ENCODE peak calls at places on chromosomes 5 and 9, in nine cellular contexts. T is fibroblast of mammary gland, E is BE2C, L is astrocyte of the spinal cord, Z is GM06990, O is heart left ventricle, I is fibroblast of pulmonary artery, N is nephron progenitor cell, Q is glutamatergic neuron. R is an unnamed sample.

GRCh38 chr9:23380821-23381220 is 445.2 kb downstream of the ELAVL2 start:
- DNase-seq in T (no peak), E (no peak), L (no peak), Z (no peak), O (no peak), I (no peak), N (no peak), Q (no peak), R (no peak)

GRCh38 chr5:59380350-59380951 is 513.1 kb downstream of the PDE4D start:
- DNase-seq in T (peak), E (no peak), L (peak), Z (peak), O (no peak), I (peak), N (no peak), Q (no peak), R (peak)

GRCh38 chr9:98747476-98747875 is 38.7 kb upstream of the GABBR2 start:
- DNase-seq in T (no peak), E (no peak), L (no peak), Z (no peak), O (no peak), I (no peak), N (no peak), Q (no peak), R (no peak)

GRCh38 chr9:137784641-137785513 is 92.7 kb upstream of the CACNA1B start:
- DNase-seq in T (no peak), E (no peak), L (no peak), Z (no peak), O (no peak), I (no peak), N (no peak), Q (no peak), R (no peak)

GRCh38 chr9:121528642-121529041 is 29.0 kb upstream of the GGTA1 start:
- DNase-seq in T (no peak), E (no peak), L (no peak), Z (no peak), O (no peak), I (no peak), N (no peak), Q (no peak), R (no peak)

GRCh38 chr9:21964925-21965385 is 29.2 kb downstream of the CDKN2A start:
- DNase-seq in T (peak), E (no peak), L (peak), Z (peak), O (no peak), I (peak), N (peak), Q (no peak), R (peak)

GRCh38 chr5:74810915-74811314 is 43.9 kb downstream of the NSA2 start:
- DNase-seq in T (no peak), E (no peak), L (no peak), Z (no peak), O (no peak), I (no peak), N (no peak), Q (no peak), R (no peak)

GRCh38 chr5:68251804-68252648 is 36.5 kb downstream of the PIK3R1 start:
- DNase-seq in T (peak), E (no peak), L (peak), Z (no peak), O (no peak), I (peak), N (no peak), Q (no peak), R (peak)

GRCh38 chr5:132271251-132272246 is 14.1 kb downstream of the PDLIM4 start:
- DNase-seq in T (no peak), E (no peak), L (no peak), Z (no peak), O (no peak), I (no peak), N (no peak), Q (no peak), R (no peak)

GRCh38 chr5:152309926-152310450 is 95.1 kb downstream of the NMUR2 start:
- DNase-seq in T (no peak), E (no peak), L (no peak), Z (no peak), O (no peak), I (no peak), N (no peak), Q (no peak), R (no peak)

GRCh38 chr9:33277484-33277883 is 12.6 kb downstream of the CHMP5 start:
- DNase-seq in T (no peak), E (no peak), L (no peak), Z (no peak), O (no peak), I (no peak), N (no peak), Q (no peak), R (no peak)

GRCh38 chr5:32604800-32605765 is 19.7 kb downstream of the SUB1 start:
- DNase-seq in T (no peak), E (no peak), L (no peak), Z (no peak), O (no peak), I (no peak), N (no peak), Q (no peak), R (no peak)

GRCh38 chr5:174056064-174056842 is 10.7 kb downstream of the NSG2 start:
- DNase-seq in T (no peak), E (no peak), L (no peak), Z (no peak), O (peak), I (no peak), N (no peak), Q (no peak), R (no peak)
- TF ChIP-seq CTCF in T (no peak), E (peak), L (peak), Z (peak), O (no peak), I (no peak), N (no peak), Q (peak), R (no peak)

GRCh38 chr9:124311283-124311682 is 53.5 kb downstream of the NEK6 start:
- DNase-seq in T (no peak), E (no peak), L (no peak), Z (no peak), O (no peak), I (no peak), N (no peak), Q (no peak), R (no peak)
- TF ChIP-seq CTCF in T (no peak), E (no peak), L (no peak), Z (no peak), O (no peak), I (no peak), N (no peak), Q (no peak), R (no peak)

DNA sequence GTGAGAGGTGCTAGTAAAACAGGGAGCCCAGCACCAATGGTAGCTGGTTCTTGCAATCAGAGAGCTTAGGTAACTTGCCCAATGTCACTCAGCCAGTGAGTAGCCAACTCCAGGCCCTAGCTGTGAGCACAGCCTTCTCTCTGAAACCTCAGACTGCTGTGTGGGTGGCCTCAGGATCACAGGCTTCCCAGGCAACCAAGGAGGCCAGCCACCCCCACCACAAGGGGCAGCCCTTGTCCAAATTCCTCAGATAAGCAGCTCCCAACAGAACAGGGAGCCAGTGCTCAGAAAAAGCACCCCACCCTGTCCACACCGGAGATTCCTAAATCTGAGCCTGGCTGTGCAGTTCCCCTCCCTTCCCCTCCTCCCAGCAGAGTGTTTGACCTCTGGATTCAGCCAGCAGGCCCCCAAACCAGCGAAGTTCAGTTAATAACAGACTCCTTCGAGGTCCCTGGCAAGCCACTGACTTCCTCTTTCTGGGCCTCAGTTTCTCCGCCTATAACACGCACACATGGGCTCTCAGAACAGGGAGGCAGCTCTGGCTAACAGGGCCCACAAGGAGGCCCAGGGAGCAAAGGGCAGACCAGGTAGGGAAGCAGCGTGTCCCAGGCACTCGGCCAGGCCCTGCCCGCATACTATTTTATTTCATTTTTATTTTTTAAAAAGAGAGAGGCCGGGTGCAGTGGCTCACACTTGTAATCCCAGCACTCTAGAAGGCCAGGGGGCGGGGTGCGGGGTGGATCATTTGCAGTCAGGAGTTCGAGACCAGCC is 2.7 kb downstream of the EEIG1 start:
- DNase-seq in T (peak), E (peak), L (peak), Z (no peak), O (peak), I (peak), N (peak), Q (no peak), R (no peak)
- TF ChIP-seq CTCF in T (peak), E (no peak), L (no peak), Z (peak), O (no peak), I (no peak), N (no peak), Q (no peak), R (no peak)

DNA sequence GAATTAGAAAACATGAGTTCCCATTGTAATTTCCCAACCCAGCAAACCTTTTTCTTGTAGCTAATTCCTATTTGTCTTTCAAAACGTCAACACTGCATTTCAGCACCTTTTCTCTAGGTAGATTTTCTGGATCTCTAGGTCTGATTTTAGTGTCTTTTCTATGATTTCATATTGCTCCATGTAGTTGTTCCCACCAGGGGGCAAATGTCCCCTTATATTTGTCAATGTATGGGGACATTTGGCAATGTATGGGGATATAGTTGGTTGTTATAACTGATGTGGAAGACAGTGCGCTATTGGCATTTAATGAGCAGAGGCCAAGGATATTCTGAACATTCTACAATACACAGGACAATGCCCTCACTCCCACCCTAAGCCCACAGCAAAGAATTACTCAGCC is 273.9 kb upstream of the ADRA1B start:
- DNase-seq in T (no peak), E (no peak), L (no peak), Z (no peak), O (no peak), I (no peak), N (no peak), Q (no peak), R (no peak)
- TF ChIP-seq CTCF in T (peak), E (no peak), L (no peak), Z (no peak), O (no peak), I (no peak), N (no peak), Q (no peak), R (no peak)

DNA sequence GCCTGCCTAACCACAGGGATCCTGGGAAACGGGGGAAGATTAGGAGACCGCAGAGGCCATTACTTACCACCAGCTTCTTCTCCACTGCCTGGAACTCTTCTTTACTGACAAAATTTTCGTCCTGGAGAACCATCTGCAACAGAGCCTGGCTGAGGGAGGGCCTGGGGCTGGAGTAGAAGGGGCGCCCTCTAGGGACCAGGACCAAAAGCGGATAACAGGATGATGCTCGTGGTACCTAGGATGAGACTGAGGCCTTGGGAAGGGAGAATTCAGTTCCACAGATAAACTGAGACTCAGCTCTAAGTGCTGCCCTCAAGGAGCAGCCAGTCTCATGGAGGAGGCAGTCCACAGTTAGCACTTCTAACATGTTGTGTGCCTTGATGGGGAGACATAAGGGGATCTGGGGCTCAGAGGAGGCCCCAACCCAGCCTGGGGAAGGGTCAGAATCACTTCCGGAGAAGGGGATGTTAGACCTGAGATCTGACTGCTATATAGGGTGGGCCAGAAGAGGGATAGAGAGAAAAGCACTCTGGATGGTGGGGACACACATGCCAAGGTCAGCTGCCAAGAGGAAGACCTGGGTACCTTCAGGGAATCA is 1.2 kb downstream of the SPATA24 start:
- DNase-seq in T (no peak), E (peak), L (no peak), Z (no peak), O (no peak), I (peak), N (no peak), Q (no peak), R (no peak)
- TF ChIP-seq CTCF in T (peak), E (peak), L (peak), Z (peak), O (peak), I (peak), N (no peak), Q (peak), R (peak)

GRCh38 chr5:178245389-178245788 is 12.8 kb upstream of the PHYKPL start:
- DNase-seq in T (no peak), E (no peak), L (no peak), Z (no peak), O (no peak), I (no peak), N (no peak), Q (no peak), R (no peak)

GRCh38 chr5:178249191-178249989 is 16.8 kb upstream of the PHYKPL start:
- DNase-seq in T (peak), E (no peak), L (peak), Z (no peak), O (no peak), I (peak), N (no peak), Q (no peak), R (no peak)

GRCh38 chr5:178246736-178247135 is 14.1 kb upstream of the PHYKPL start:
- DNase-seq in T (no peak), E (no peak), L (no peak), Z (no peak), O (no peak), I (no peak), N (no peak), Q (no peak), R (no peak)

GRCh38 chr5:178248750-178249149 is 16.1 kb upstream of the PHYKPL start:
- DNase-seq in T (no peak), E (no peak), L (no peak), Z (no peak), O (no peak), I (no peak), N (no peak), Q (no peak), R (no peak)

DNA sequence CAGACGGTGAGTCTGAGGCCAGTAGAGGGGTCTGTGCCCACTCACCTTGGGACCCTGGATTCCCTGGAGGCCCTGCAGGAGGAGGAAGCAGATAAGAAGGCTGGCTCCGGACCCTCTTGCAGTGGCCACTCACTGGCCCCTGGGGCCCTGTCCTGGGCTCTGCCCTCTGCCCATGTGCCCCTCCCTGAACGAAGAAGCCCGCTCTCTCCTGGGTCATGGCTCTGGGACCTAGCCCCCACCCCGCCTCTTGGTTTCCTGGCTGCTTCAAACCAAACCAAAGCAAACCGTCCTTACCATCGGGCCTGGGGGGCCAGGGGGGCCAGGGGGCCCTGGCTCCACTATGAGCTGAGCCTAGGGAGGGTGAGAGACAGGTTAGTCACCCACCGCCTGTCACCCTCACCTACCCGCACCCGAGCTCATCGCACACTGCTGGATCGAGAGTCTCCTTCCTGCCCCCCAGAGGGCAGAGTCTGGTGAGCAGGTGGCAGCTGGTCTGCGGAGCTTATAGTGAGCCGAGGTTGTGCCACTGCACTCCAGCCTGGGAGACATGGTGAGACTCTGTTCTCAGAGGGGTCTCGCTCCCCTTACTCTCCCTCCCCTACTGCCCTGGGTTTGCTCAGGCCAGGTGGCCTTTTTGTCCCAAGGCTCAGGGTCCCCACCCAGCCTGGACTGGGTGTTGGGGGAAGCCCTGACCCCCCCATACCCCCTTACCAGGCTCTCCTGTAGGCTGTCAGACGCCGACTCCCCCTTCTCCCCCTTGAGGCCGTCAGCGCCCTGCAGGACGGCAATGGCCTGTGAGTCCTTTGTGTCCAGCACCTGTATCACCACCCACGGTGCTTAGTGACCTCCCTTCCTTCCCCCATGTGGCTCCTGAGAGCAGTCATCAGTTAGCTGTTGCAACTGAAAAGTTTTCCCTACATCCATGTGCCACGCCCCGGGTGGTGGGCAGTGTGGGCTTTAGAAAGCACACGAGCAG is 15.2 kb upstream of the PHYKPL start:
- DNase-seq in T (no peak), E (no peak), L (no peak), Z (no peak), O (no peak), I (no peak), N (no peak), Q (peak), R (no peak)
- TF ChIP-seq CTCF in T (no peak), E (no peak), L (no peak), Z (peak), O (no peak), I (no peak), N (no peak), Q (no peak), R (no peak)

DNA sequence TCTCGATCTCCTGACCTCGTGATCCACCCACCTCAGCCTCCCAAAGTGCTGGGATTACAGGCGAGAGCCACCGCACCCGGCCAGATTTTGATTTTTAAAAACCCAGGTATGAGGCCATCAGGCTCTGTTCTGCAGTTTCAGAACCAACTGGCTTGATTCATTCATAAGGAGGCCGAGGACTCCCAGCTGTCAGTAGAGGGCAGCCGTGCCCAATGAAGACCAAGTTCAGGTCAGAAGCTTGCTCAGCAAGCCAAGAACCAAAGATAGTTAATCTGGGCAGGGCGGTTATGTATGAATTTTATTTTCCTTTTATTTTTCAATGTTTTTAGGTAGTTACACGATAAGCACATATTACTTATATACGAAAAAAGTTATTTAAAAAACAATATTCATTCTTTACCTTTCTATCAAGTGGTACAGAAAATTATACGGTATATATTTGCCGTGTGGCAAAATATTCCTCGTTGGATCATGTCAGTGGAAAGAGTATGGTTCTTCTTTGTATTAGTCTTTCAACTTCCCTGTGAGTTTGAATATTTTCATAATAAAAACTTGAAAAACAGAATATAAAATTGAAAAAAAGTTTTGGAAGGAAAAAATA is 18.0 kb downstream of the MGAT1 start:
- DNase-seq in T (peak), E (peak), L (peak), Z (no peak), O (peak), I (peak), N (peak), Q (peak), R (peak)
- TF ChIP-seq CTCF in T (peak), E (peak), L (peak), Z (peak), O (peak), I (peak), N (peak), Q (no peak), R (peak)

GRCh38 chr5:172779968-172780350 is 9.0 kb upstream of the DUSP1 start:
- DNase-seq in T (no peak), E (no peak), L (no peak), Z (no peak), O (no peak), I (no peak), N (no peak), Q (no peak), R (no peak)

GRCh38 chr5:172776235-172776594 is 5.2 kb upstream of the DUSP1 start:
- DNase-seq in T (no peak), E (no peak), L (no peak), Z (no peak), O (no peak), I (no peak), N (no peak), Q (no peak), R (peak)

GRCh38 chr5:172775326-172776234 is 4.6 kb upstream of the DUSP1 start:
- DNase-seq in T (peak), E (no peak), L (peak), Z (no peak), O (no peak), I (peak), N (no peak), Q (no peak), R (peak)

GRCh38 chr5:172777381-172778222 is 6.6 kb upstream of the DUSP1 start:
- DNase-seq in T (peak), E (no peak), L (peak), Z (peak), O (peak), I (peak), N (no peak), Q (no peak), R (peak)

GRCh38 chr5:172778223-172778814 is 7.3 kb upstream of the DUSP1 start:
- DNase-seq in T (peak), E (no peak), L (peak), Z (no peak), O (no peak), I (peak), N (no peak), Q (no peak), R (peak)
- TF ChIP-seq CTCF in T (no peak), E (no peak), L (no peak), Z (no peak), O (no peak), I (no peak), N (no peak), Q (no peak), R (no peak)

DNA sequence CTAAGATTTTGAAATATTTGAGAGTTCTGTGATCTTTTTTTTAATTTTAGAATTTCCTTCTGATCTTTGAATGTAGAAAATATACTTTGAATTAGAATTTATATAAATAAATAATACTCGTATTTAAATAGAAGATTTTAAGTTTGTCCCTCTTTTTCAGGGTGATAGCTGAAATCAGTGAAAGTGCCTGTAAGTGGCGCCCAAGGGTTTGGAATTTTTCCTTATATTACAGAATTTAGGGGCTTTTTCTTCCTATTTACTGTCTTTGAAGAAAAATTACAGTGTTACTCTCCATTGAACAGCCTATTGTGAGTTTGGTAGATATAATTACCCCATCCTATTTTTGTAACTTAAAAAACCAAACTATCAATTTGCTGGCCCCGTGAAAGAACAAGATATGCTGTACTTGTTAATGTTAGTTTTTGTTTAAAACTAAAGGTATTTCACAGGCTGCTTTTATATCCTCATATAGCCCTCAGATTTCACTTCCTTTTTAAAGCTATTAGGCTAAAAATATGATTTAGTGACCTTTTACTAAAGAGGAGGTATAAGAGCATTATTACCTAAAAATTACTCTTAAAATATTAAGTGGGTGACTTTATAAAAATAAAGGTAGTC is 3.2 kb downstream of the MAP3K1 start:
- DNase-seq in T (peak), E (no peak), L (peak), Z (no peak), O (no peak), I (peak), N (no peak), Q (no peak), R (no peak)
- TF ChIP-seq CTCF in T (peak), E (peak), L (peak), Z (no peak), O (peak), I (peak), N (peak), Q (no peak), R (peak)

R was measured in hepatocyte.